ENCODE peak calls at places on chromosomes 13 and 19, in eight cellular contexts. M is astrocyte of the cerebellum, L is AG04450, G is GM12865, Z is Peyer's patch, S is fibroblast of mammary gland, X is breast epithelium, I is cardiac fibroblast. Y is an unnamed sample.

GRCh38 chr13:113854238-113855011 is 9.5 kb downstream of the GAS6 start:
- DNase-seq in M (peak), L (no peak), G (no peak), Z (peak), S (peak), X (peak), I (peak), Y (peak)

GRCh38 chr13:49164712-49165111 is 55.4 kb upstream of the MLNR start:
- DNase-seq in M (no peak), L (no peak), G (no peak), Z (no peak), S (no peak), X (no peak), I (no peak), Y (no peak)

GRCh38 chr13:36157475-36157874 is 26.3 kb upstream of the DCLK1 start:
- DNase-seq in M (no peak), L (no peak), G (no peak), Z (no peak), S (peak), X (no peak), I (no peak), Y (no peak)

GRCh38 chr13:94758571-94758970 is 46.2 kb upstream of the SOX21 start:
- DNase-seq in M (no peak), L (no peak), G (no peak), Z (no peak), S (no peak), X (no peak), I (no peak), Y (no peak)

GRCh38 chr13:100175803-100176182 is 86.9 kb downstream of the PCCA start:
- DNase-seq in M (no peak), L (no peak), G (no peak), Z (no peak), S (no peak), X (no peak), I (no peak), Y (no peak)

GRCh38 chr13:35252536-35253205 is 223.8 kb downstream of the MAB21L1 start:
- DNase-seq in M (no peak), L (no peak), G (peak), Z (no peak), S (no peak), X (no peak), I (no peak), Y (no peak)

GRCh38 chr19:3276341-3276799 is 51.9 kb downstream of the CELF5 start:
- DNase-seq in M (no peak), L (no peak), G (peak), Z (peak), S (no peak), X (peak), I (no peak), Y (peak)

GRCh38 chr19:55443824-55444719 is 972 bp upstream of the SHISA7 start:
- DNase-seq in M (no peak), L (no peak), G (no peak), Z (no peak), S (no peak), X (no peak), I (no peak), Y (no peak)

GRCh38 chr13:83895994-83896580 is 13.8 kb upstream of the SLITRK1 start:
- DNase-seq in M (peak), L (no peak), G (no peak), Z (no peak), S (peak), X (no peak), I (peak), Y (no peak)

GRCh38 chr19:5808120-5808816 is 3.4 kb downstream of the NRTN start:
- DNase-seq in M (no peak), L (no peak), G (no peak), Z (no peak), S (no peak), X (no peak), I (no peak), Y (no peak)

GRCh38 chr19:51448011-51448744 is 10.1 kb downstream of the SIGLEC8 start:
- DNase-seq in M (no peak), L (no peak), G (peak), Z (no peak), S (no peak), X (no peak), I (no peak), Y (no peak)

GRCh38 chr13:114065141-114065925 is 67.1 kb downstream of the RASA3 start:
- DNase-seq in M (peak), L (peak), G (peak), Z (peak), S (peak), X (peak), I (peak), Y (peak)

GRCh38 chr13:85741017-85741416 is 58.2 kb downstream of the SLITRK6 start:
- DNase-seq in M (no peak), L (no peak), G (no peak), Z (no peak), S (no peak), X (no peak), I (no peak), Y (no peak)

GRCh38 chr13:41675306-41675705 is 218.0 kb downstream of the RGCC start:
- DNase-seq in M (no peak), L (no peak), G (no peak), Z (no peak), S (peak), X (no peak), I (peak), Y (no peak)

GRCh38 chr19:51086153-51086850 is 3.6 kb upstream of the KLK14 start:
- DNase-seq in M (no peak), L (no peak), G (no peak), Z (no peak), S (no peak), X (no peak), I (no peak), Y (peak)

GRCh38 chr19:10740798-10741197 is 22.9 kb downstream of the DNM2 start:
- DNase-seq in M (no peak), L (no peak), G (no peak), Z (no peak), S (no peak), X (no peak), I (no peak), Y (no peak)

GRCh38 chr19:57267294-57267693 is 13.0 kb upstream of the ZNF460 start:
- DNase-seq in M (peak), L (no peak), G (no peak), Z (no peak), S (no peak), X (no peak), I (no peak), Y (no peak)

GRCh38 chr13:72199640-72200039 is 332.6 kb upstream of the DACH1 start:
- DNase-seq in M (no peak), L (no peak), G (no peak), Z (no peak), S (no peak), X (no peak), I (no peak), Y (no peak)

GRCh38 chr13:106028916-106029315 is 506.5 kb downstream of the EFNB2 start:
- DNase-seq in M (peak), L (no peak), G (no peak), Z (no peak), S (no peak), X (no peak), I (no peak), Y (no peak)

GRCh38 chr19:41376241-41376997 is at the start of gene TMEM91:
- DNase-seq in M (no peak), L (no peak), G (no peak), Z (peak), S (peak), X (no peak), I (peak), Y (peak)

GRCh38 chr19:9323557-9323918 is 441 bp upstream of the ZNF559 start:
- DNase-seq in M (no peak), L (peak), G (peak), Z (peak), S (peak), X (peak), I (peak), Y (peak)

GRCh38 chr13:41216160-41216559 is 21.8 kb upstream of the KBTBD7 start:
- DNase-seq in M (peak), L (peak), G (no peak), Z (no peak), S (peak), X (no peak), I (peak), Y (no peak)

DNA sequence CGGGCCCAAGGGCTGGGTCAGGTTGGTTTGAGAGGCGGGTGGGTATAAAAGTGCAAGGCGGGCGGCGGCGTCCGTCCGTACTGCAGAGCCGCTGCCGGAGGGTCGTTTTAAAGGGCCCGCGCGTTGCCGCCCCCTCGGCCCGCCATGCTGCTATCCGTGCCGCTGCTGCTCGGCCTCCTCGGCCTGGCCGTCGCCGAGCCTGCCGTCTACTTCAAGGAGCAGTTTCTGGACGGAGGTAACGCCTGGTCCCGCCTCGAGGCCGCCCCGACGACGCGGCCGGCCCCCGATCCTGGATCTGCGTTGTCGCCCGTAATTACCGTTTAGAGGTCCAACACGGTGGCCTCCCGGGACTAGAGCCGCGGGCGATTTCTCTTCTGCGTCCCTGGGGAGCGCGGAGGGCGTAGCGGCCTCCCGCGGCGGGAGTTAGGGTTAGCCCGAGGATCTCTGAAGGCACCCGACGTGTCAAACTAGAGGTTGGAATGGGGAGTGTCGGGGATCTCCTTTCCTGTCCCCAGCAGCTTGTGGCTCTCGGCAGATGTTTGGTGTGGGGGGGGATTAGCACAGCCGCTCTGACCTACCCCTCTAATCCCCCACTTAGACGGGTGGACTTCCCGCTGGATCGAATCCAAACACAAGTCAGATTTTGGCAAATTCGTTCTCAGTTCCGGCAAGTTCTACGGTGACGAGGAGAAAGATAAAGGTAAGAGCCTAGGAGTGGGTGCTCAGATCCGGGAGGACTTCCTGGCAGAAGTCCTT is at the start of gene CALR:
- DNase-seq in M (no peak), L (no peak), G (peak), Z (peak), S (peak), X (no peak), I (peak), Y (peak)
- TF ChIP-seq CTCF in M (no peak), L (no peak), G (peak), Z (peak), S (no peak), X (peak), I (peak), Y (peak)

GRCh38 chr13:24683370-24683769 is 3.2 kb downstream of the ATP12A start:
- DNase-seq in M (no peak), L (no peak), G (no peak), Z (no peak), S (no peak), X (no peak), I (no peak), Y (no peak)
- TF ChIP-seq CTCF in M (no peak), L (no peak), G (no peak), Z (no peak), S (no peak), X (no peak), I (no peak), Y (no peak)

DNA sequence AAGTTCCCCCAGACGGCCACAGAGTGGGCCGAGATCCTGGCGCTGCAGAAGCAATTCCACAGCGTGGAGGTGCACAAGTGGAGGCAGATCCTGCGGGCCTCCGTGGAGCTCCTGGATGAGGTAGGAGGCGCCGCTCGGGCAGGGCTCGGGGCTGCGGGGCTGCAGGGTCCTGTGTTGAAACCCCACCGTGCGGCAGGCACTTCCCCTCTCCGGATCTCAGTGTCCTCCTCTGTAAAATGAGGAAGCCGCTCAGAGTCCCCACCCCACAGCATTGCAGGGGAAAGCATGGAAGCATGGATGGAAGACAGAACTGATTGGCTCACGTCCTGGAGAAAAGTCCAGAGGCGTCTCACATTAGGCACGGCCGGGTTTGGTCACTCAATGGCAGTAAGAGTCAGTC is 6.8 kb upstream of the SCN1B start:
- DNase-seq in M (no peak), L (no peak), G (no peak), Z (no peak), S (no peak), X (no peak), I (no peak), Y (no peak)
- TF ChIP-seq CTCF in M (no peak), L (no peak), G (no peak), Z (no peak), S (no peak), X (no peak), I (no peak), Y (no peak)

GRCh38 chr13:68929055-68929454 is 1178.6 kb upstream of the ATXN8OS start:
- DNase-seq in M (no peak), L (no peak), G (no peak), Z (no peak), S (no peak), X (no peak), I (no peak), Y (no peak)

GRCh38 chr13:68923995-68924394 is 1183.6 kb upstream of the ATXN8OS start:
- DNase-seq in M (no peak), L (no peak), G (no peak), Z (no peak), S (no peak), X (no peak), I (no peak), Y (no peak)

GRCh38 chr13:68927387-68928026 is 1180.1 kb upstream of the ATXN8OS start:
- DNase-seq in M (peak), L (no peak), G (peak), Z (no peak), S (peak), X (no peak), I (no peak), Y (no peak)
- TF ChIP-seq CTCF in M (peak), L (no peak), G (peak), Z (no peak), S (peak), X (no peak), I (no peak), Y (peak)

GRCh38 chr13:98761126-98761978 is 8.9 kb upstream of the SLC15A1 start:
- DNase-seq in M (peak), L (peak), G (peak), Z (peak), S (peak), X (no peak), I (peak), Y (no peak)
- TF ChIP-seq CTCF in M (no peak), L (peak), G (no peak), Z (no peak), S (no peak), X (no peak), I (peak), Y (no peak)

GRCh38 chr19:482186-483041 is 13.9 kb upstream of the MADCAM1 start:
- DNase-seq in M (no peak), L (no peak), G (no peak), Z (no peak), S (no peak), X (no peak), I (no peak), Y (no peak)
- TF ChIP-seq CTCF in M (no peak), L (no peak), G (no peak), Z (no peak), S (no peak), X (no peak), I (peak), Y (no peak)

GRCh38 chr19:17947815-17948473 is 15.1 kb downstream of the CCDC124 start:
- DNase-seq in M (peak), L (peak), G (peak), Z (peak), S (peak), X (peak), I (peak), Y (peak)
- TF ChIP-seq CTCF in M (no peak), L (no peak), G (no peak), Z (no peak), S (no peak), X (no peak), I (no peak), Y (no peak)

GRCh38 chr19:44782729-44783128 is 5.0 kb downstream of the CBLC start:
- DNase-seq in M (no peak), L (no peak), G (no peak), Z (no peak), S (no peak), X (no peak), I (no peak), Y (no peak)
- TF ChIP-seq CTCF in M (peak), L (peak), G (no peak), Z (no peak), S (peak), X (no peak), I (peak), Y (no peak)

Y was measured in body of pancreas.